ENCODE peak calls at places on chromosomes 1 and 21, in six cellular contexts. G is astrocyte of the cerebellum, J is IMR-90, T is heart right ventricle, S is gastrocnemius medialis, M is BJ. N is an unnamed sample.

GRCh38 chr1:29984544-29985375 is 738.6 kb downstream of the MATN1 start:
- DNase-seq in G (no peak), J (no peak), T (no peak), S (no peak), M (no peak), N (no peak)

GRCh38 chr1:193019442-193020026 is 39.6 kb downstream of the UCHL5 start:
- DNase-seq in G (peak), J (peak), T (no peak), S (no peak), M (no peak), N (peak)

GRCh38 chr1:231424950-231425805 is 3.1 kb upstream of the EGLN1 start:
- DNase-seq in G (no peak), J (no peak), T (no peak), S (peak), M (no peak), N (no peak)

GRCh38 chr21:42597487-42598158 is 55.8 kb upstream of the PDE9A start:
- DNase-seq in G (no peak), J (no peak), T (no peak), S (no peak), M (no peak), N (no peak)

GRCh38 chr1:234262754-234263105 is 110.5 kb upstream of the COA6 start:
- DNase-seq in G (no peak), J (peak), T (no peak), S (no peak), M (no peak), N (no peak)

GRCh38 chr1:156282479-156283222 is at the start of gene SMG5:
- DNase-seq in G (peak), J (peak), T (peak), S (peak), M (peak), N (peak)

GRCh38 chr1:50491142-50491541 is 67.9 kb upstream of the DMRTA2 start:
- DNase-seq in G (no peak), J (no peak), T (no peak), S (no peak), M (no peak), N (no peak)

GRCh38 chr1:94090761-94091160 is 30.2 kb downstream of the ABCA4 start:
- DNase-seq in G (no peak), J (no peak), T (no peak), S (no peak), M (no peak), N (no peak)

GRCh38 chr1:234619794-234620247 is 9.8 kb upstream of the IRF2BP2 start:
- DNase-seq in G (no peak), J (no peak), T (no peak), S (no peak), M (no peak), N (no peak)

GRCh38 chr1:227793948-227794812 is 21.3 kb upstream of the PRSS38 start:
- DNase-seq in G (peak), J (peak), T (peak), S (no peak), M (peak), N (peak)

GRCh38 chr1:147542549-147542857 is 1.2 kb downstream of the BCL9 start:
- DNase-seq in G (no peak), J (no peak), T (no peak), S (no peak), M (no peak), N (no peak)
- H3K4me3 ChIP-seq in G (peak), J (peak), T (peak), S (peak), M (peak), N (peak)

GRCh38 chr1:81921851-81922462 is 121.2 kb downstream of the ADGRL2 start:
- DNase-seq in G (no peak), J (peak), T (no peak), S (no peak), M (no peak), N (no peak)
- H3K4me3 ChIP-seq in G (no peak), J (no peak), T (no peak), S (no peak), M (no peak), N (no peak)

DNA sequence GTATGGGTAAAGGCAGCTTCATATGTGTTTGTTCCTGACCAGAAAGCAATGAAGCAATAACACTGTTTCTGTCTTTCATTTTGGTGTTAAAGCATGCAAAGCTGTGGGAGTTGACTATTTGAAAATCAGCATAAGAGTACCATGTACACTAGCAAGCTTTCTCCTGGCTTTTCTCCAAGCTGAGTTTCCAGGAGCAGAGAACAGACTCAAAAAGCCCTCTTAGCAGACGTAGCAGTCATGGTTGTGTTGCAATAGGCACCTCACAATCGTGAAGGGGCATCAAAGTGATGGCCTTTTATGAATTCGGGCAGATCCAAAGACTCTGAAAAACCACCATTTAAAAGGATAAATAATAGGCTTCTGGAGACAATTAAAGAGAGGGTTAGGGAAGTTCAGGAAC is 159.7 kb downstream of the PTGER3 start:
- DNase-seq in G (no peak), J (no peak), T (no peak), S (no peak), M (no peak), N (no peak)
- H3K4me3 ChIP-seq in G (no peak), J (no peak), T (no peak), S (no peak), M (no peak), N (no peak)

DNA sequence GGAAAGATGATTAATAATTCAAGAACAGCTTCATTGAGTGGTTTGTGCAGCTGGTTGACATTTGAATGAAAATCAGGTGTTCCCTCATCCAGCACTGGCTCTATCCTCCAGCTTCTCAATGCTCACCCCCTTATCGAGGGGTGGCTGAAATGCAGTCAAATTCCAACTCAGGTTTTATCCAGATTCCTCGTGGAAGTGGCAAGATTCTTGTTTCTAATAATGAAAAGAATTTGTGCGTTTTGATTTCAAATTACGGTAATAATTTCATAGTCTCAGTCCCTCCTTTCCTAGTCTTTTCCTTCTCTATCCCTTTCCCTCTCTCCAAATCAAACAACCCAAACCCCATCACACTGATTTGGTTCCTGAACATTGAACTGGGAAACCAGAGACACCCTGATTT is 3.1 kb downstream of the CNIH3 start:
- DNase-seq in G (no peak), J (no peak), T (no peak), S (no peak), M (no peak), N (no peak)
- H3K4me3 ChIP-seq in G (peak), J (no peak), T (no peak), S (no peak), M (no peak), N (no peak)

DNA sequence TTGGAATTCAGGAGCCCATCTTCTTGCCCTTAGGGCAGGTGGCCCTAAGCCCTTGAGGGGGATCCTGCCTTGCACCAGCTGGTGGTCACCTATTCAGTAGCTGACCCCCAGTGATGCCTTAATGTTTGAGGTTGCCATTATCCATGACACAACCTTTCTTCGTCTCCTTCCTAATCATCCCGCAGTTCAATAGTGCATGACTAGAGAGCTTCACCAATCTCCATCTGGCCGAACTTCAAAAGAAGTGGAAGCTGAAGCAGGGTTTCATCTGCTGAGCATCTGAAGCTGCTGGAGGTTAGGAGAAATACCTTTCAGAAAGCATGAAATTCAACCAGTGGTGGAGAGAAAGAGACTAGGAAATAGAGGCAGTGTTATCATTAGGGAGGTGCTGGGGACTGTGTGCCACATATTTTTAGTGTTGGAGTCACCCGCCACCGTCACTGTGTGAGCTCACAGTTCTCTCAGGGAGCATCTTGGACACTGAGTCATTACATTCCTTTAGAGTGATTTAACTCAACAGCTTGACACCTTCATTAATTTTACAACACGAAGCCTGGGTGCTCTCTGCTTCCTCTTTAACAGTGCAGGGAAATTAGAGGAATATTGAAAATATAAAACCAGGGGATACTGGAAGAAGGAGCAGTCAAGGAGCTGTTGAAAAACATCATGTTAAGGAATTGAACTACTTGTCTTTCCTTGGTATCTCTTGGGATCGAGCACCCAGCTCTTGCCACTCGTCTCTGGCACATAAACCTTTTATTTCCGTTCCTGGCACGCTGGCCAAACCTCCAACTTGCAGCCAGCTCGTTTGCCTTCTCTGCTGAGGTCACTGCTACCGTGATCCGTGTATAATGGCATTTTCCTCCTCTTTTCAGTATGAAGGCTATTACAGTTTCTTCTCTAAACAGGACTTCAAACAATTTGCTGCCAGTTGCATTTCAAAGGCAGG is 53.6 kb downstream of the PEX14 start:
- DNase-seq in G (peak), J (peak), T (no peak), S (peak), M (peak), N (peak)
- H3K4me3 ChIP-seq in G (no peak), J (peak), T (no peak), S (no peak), M (no peak), N (no peak)

DNA sequence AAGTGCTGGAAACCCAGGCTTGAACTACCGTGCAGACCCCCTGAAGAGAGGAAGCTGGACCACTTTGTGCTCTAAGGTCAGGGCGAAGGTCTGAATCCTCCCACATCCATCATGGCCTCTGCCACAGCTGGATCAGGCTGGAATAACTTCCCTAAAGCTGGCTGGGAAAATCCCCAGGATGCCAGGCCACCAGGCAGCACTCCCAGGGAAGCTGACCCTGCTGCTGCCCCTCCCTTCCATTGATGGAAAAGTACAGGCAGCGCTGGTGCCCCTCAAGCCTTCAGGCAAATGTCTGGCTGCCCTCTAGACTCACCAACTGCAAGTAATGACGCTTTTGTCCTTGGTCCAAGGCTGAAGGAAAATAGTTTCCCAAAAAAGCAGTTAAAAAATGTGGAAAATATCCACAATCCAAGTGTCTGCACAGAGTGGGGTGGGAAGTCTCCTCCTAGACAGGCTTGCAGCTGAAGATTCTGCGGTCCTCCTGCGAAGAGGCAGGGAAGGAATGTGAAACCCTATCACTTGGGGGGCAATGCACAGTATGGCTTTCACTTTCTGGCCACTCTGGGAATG is 39.9 kb upstream of the TSPAN2 start:
- DNase-seq in G (no peak), J (no peak), T (no peak), S (no peak), M (no peak), N (no peak)
- H3K4me3 ChIP-seq in G (no peak), J (no peak), T (no peak), S (no peak), M (no peak), N (no peak)